ENCODE peak calls at places on chromosomes 12 and 14, in five cellular contexts. I is amygdala; N is Calu3; V is fibroblast of the conjunctiva; U is stimulated activated CD4-positive, alpha-beta T cell treated with anti-CD3 and anti-CD28 coated beads, Interleukin-1b, Interleukin-23, amount 100 ng/mL, for 1 hour. W is an unnamed sample.

GRCh38 chr12:96571101-96571862 is 81.9 kb downstream of the CFAP54 start:
- DNase-seq in I (no peak), N (no peak), V (no peak), U (no peak), W (no peak)

GRCh38 chr12:114876968-114877680 is 193.1 kb upstream of the TBX3 start:
- DNase-seq in I (no peak), N (no peak), V (no peak), U (no peak), W (no peak)

GRCh38 chr12:48988030-48988649 is 10.0 kb downstream of the WNT1 start:
- DNase-seq in I (no peak), N (peak), V (peak), U (peak), W (peak)

GRCh38 chr12:14086838-14087237 is 105.4 kb upstream of the GRIN2B start:
- DNase-seq in I (no peak), N (no peak), V (no peak), U (no peak), W (no peak)

GRCh38 chr12:30296486-30296885 is 399.2 kb downstream of the IPO8 start:
- DNase-seq in I (no peak), N (no peak), V (no peak), U (no peak), W (no peak)

GRCh38 chr14:51929156-51929555 is 60.2 kb upstream of the RTRAF start:
- DNase-seq in I (no peak), N (no peak), V (no peak), U (no peak), W (no peak)

GRCh38 chr14:36271222-36271621 is 49.2 kb downstream of the MBIP start:
- DNase-seq in I (no peak), N (no peak), V (no peak), U (no peak), W (no peak)

GRCh38 chr12:27123642-27124041 is 41.3 kb upstream of the C12orf71 start:
- DNase-seq in I (no peak), N (no peak), V (peak), U (no peak), W (peak)

GRCh38 chr14:36524874-36525745 is 5.1 kb upstream of the NKX2-1 start:
- DNase-seq in I (no peak), N (no peak), V (no peak), U (no peak), W (peak)